ENCODE peak calls at places on chromosome 13, in five cellular contexts. I is lower leg skin, N is glutamatergic neuron, R is GM12865, W is AG09319. T is an unnamed sample.

GRCh38 chr13:104847863-104848262 is 1687.6 kb downstream of the EFNB2 start:
- DNase-seq in I (no peak), R (no peak), W (no peak), N (no peak), T (no peak)

GRCh38 chr13:67123165-67123564 is 107.0 kb downstream of the PCDH9 start:
- DNase-seq in I (no peak), W (no peak), R (no peak), N (no peak), T (no peak)

GRCh38 chr13:114119196-114119595 is 13.2 kb downstream of the RASA3 start:
- DNase-seq in N (peak), R (no peak), I (no peak), W (peak), T (peak)

GRCh38 chr13:112587359-112587766 is 590 bp downstream of the TUBGCP3 start:
- DNase-seq in R (peak), W (peak), N (peak), I (peak), T (peak)

GRCh38 chr13:62320731-62321130 is 905.1 kb upstream of the PCDH20 start:
- DNase-seq in I (no peak), R (no peak), W (no peak), N (no peak), T (no peak)

GRCh38 chr13:85725433-85725832 is 73.8 kb downstream of the SLITRK6 start:
- DNase-seq in N (no peak), W (no peak), R (no peak), I (no peak), T (no peak)

GRCh38 chr13:33087790-33088189 is 71.6 kb downstream of the KL start:
- DNase-seq in I (no peak), W (no peak), N (no peak), R (no peak), T (no peak)

GRCh38 chr13:112940236-112940635 is 28.8 kb upstream of the MCF2L start:
- DNase-seq in I (no peak), N (no peak), W (no peak), R (no peak), T (no peak)

GRCh38 chr13:113856716-113857065 is 7.2 kb downstream of the GAS6 start:
- DNase-seq in N (no peak), I (no peak), R (no peak), W (no peak), T (no peak)

GRCh38 chr13:107284168-107284567 is 716.2 kb upstream of the ARGLU1 start:
- DNase-seq in R (no peak), W (no peak), I (no peak), N (no peak), T (no peak)

GRCh38 chr13:83907196-83907989 is 25.1 kb upstream of the SLITRK1 start:
- DNase-seq in I (no peak), W (no peak), R (no peak), N (no peak), T (no peak)

GRCh38 chr13:24076124-24076523 is 84.4 kb upstream of the SPATA13 start:
- DNase-seq in W (no peak), R (no peak), I (no peak), N (no peak), T (peak)

GRCh38 chr13:67296511-67296910 is 66.4 kb upstream of the PCDH9 start:
- DNase-seq in R (no peak), I (no peak), W (no peak), N (no peak), T (no peak)

GRCh38 chr13:82661126-82661525 is 1221.1 kb downstream of the SLITRK1 start:
- DNase-seq in R (no peak), N (no peak), W (no peak), I (no peak), T (no peak)

GRCh38 chr13:38871275-38871674 is 119.4 kb downstream of the STOML3 start:
- DNase-seq in W (no peak), N (no peak), I (no peak), R (no peak), T (no peak)

GRCh38 chr13:22592515-22592914 is 588.3 kb upstream of the SGCG start:
- DNase-seq in W (no peak), R (no peak), N (no peak), I (no peak), T (no peak)

GRCh38 chr13:32581177-32581786 is 5.0 kb upstream of the PDS5B start:
- DNase-seq in N (no peak), W (no peak), I (no peak), R (peak), T (no peak)

GRCh38 chr13:80010286-80010831 is 330.6 kb downstream of the SPRY2 start:
- DNase-seq in R (no peak), N (no peak), I (no peak), W (no peak), T (no peak)

GRCh38 chr13:80132741-80133601 is 208.0 kb downstream of the SPRY2 start:
- DNase-seq in N (no peak), R (no peak), I (peak), W (no peak), T (no peak)

GRCh38 chr13:51152713-51153112 is 41.6 kb upstream of the C13orf42 start:
- DNase-seq in W (no peak), I (no peak), N (no peak), R (no peak), T (no peak)

GRCh38 chr13:32001392-32001768 is 30.2 kb upstream of the FRY start:
- DNase-seq in I (no peak), R (peak), W (peak), N (no peak), T (no peak)

DNA sequence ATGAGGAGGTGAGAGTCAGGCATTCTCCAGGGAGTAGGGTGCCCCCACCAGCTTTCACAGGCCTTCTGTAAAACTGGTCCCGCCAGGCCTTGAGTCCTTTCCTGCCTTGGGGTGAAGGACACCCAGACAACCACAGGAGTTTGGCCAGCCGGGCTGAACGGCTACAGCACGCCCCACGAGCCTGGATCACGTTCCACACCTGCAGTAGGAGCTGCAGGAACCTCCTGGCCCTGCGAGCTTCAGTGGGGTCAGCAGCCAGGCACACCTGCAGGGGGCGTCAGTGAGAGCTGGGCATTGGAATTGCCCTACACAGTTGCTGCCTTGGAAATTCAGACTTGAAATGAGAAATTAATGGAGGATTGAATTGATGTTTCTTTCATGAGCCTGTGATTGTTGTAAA is 45.7 kb downstream of the COL4A2 start:
- DNase-seq in I (no peak), R (no peak), W (no peak), N (no peak), T (no peak)
- TF ChIP-seq CTCF in I (no peak), R (peak), W (peak), N (peak), T (peak)

GRCh38 chr13:106029901-106030300 is 505.6 kb downstream of the EFNB2 start:
- DNase-seq in W (no peak), I (no peak), N (no peak), R (no peak), T (no peak)

GRCh38 chr13:106028916-106029315 is 506.5 kb downstream of the EFNB2 start:
- DNase-seq in W (no peak), R (no peak), N (no peak), I (no peak), T (peak)

GRCh38 chr13:106036870-106037269 is 498.6 kb downstream of the EFNB2 start:
- DNase-seq in R (no peak), W (no peak), I (no peak), N (no peak), T (no peak)

GRCh38 chr13:106034201-106034600 is 501.3 kb downstream of the EFNB2 start:
- DNase-seq in R (no peak), I (peak), W (no peak), N (no peak), T (no peak)

GRCh38 chr13:106033634-106034033 is 501.8 kb downstream of the EFNB2 start:
- DNase-seq in W (no peak), N (no peak), R (no peak), I (no peak), T (no peak)
- TF ChIP-seq CTCF in W (peak), N (peak), R (peak), I (no peak), T (peak)

GRCh38 chr13:72782717-72783116 is 784 bp downstream of the PIBF1 start:
- DNase-seq in I (no peak), N (no peak), W (no peak), R (peak), T (no peak)

GRCh38 chr13:72781461-72782439 is at the start of the genes DIS3 and PIBF1:
- DNase-seq in N (peak), R (peak), W (peak), I (peak), T (peak)
- TF ChIP-seq CTCF in N (no peak), R (peak), W (peak), I (no peak), T (peak)

GRCh38 chr13:99033814-99034213 is 56.0 kb upstream of the DOCK9 start:
- DNase-seq in N (no peak), W (no peak), I (no peak), R (no peak), T (no peak)
- TF ChIP-seq CTCF in N (peak), W (peak), I (no peak), R (peak), T (peak)

DNA sequence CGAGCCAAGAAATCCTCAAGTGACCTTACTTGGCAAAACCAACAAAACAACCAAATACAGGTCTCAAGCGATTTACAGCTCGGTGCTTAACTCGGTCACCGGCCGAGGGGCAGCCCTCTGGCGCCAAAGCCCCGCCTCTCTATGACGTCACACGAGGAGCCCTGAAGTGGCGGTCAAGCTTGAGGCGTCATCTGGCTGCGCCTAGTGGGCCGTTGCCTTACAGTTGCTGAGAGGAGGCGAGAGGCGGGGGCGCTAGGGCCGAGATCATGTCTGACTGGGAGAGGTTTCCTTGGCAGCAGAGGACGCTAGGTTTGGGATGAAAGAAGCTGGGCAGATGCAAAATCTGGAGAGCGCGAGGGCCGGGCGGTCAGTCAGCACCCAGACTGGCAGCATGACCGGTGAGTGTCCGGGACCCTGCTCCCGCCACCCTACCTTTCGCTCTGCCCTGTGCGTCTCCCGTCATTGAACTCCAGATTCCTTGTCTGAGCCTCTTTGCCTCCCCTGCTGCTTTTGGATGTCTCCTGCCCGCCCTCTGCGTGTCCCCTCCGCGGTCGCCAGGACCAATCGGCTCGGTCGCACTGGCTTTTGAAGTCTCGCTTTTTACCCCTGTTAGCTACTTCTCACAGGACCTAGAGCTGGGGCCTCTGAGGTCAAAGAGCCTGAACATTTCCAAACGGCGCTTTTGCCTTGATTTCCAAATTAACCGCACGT is at the start of gene CDADC1:
- DNase-seq in I (peak), R (peak), N (peak), W (peak), T (peak)
- TF ChIP-seq CTCF in I (no peak), R (no peak), N (no peak), W (no peak), T (no peak)

GRCh38 chr13:110714798-110715394 is 1.4 kb downstream of the ING1 start:
- DNase-seq in W (no peak), I (peak), R (no peak), N (peak), T (no peak)
- TF ChIP-seq CTCF in W (no peak), I (no peak), R (no peak), N (no peak), T (no peak)

DNA sequence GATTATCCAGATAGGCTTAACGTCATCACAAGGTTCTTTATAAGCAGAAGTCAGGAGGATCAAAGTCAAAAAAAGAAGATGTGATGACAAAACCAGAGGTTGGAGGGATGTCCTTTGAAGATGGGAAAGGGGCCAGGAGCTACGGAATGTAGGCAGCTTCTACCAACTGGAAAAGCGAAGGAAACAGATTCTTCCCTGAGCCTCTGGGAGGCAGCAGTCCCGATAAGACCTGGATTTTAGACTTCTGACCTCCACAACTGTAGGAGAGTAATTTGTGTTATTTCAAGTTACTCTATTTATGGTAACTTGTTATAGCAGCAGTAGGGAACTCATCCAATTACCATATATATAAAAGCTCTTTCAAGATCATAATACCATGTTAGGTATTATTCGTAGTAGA is 98.8 kb upstream of the MYCBP2 start:
- DNase-seq in R (no peak), I (no peak), N (no peak), W (no peak), T (no peak)
- TF ChIP-seq CTCF in R (no peak), I (no peak), N (no peak), W (no peak), T (no peak)

DNA sequence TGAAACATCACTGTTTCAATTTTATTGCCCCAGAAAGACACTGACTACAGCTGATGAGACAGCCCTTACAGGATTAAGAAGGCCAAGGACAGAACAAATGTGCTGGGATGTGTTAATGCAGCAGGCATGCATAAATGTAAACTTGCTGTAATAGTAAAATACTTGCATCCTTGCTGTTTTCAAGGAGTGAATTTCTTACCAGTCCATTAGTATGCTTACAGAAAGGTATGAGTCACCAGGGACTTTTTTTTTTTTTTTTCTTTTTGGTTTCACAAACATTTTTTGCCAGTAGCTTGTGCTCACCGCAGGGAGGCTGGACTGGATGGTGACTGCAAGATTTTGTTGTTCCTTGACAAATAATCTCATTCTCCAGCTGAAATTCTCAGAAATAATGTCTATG is 55.1 kb downstream of the GPR180 start:
- DNase-seq in R (peak), N (no peak), W (peak), I (no peak), T (peak)
- TF ChIP-seq CTCF in R (no peak), N (no peak), W (peak), I (no peak), T (no peak)

GRCh38 chr13:26132756-26133155 is 80.9 kb upstream of the SHISA2 start:
- DNase-seq in N (no peak), W (no peak), I (no peak), R (no peak), T (no peak)
- TF ChIP-seq CTCF in N (no peak), W (peak), I (no peak), R (no peak), T (no peak)

T was measured in kidney epithelial cell.